ENCODE peak calls at places on chromosomes 12 and 14, in seven cellular contexts. L, Q, G, D, P, E and R are unnamed samples.

GRCh38 chr12:3304436-3305135 is 186.4 kb upstream of the PRMT8 start:
- DNase-seq in L (peak; percentile 96), Q (no peak), G (peak; percentile 23), D (peak; percentile 86), P (no peak), E (peak; percentile 62), R (no peak)

GRCh38 chr12:28367993-28368392 is 177.7 kb downstream of the CCDC91 start:
- DNase-seq in L (no peak), Q (no peak), G (no peak), D (no peak), P (no peak), E (no peak), R (no peak)

GRCh38 chr12:77231548-77231947 is 166.2 kb upstream of the E2F7 start:
- DNase-seq in L (peak; percentile 82), Q (peak; percentile 68), G (peak; percentile 62), D (peak; percentile 74), P (no peak), E (peak; percentile 96), R (peak; percentile 64)

GRCh38 chr14:72941286-72941985 is 15.2 kb downstream of the DCAF4 start:
- DNase-seq in L (no peak), Q (no peak), G (no peak), D (no peak), P (no peak), E (peak; percentile 56), R (no peak)

GRCh38 chr14:101187816-101188570 is 284.5 kb upstream of the RTL1 start:
- DNase-seq in L (no peak), Q (no peak), G (no peak), D (no peak), P (peak; percentile 25), E (no peak), R (no peak)

GRCh38 chr12:14283489-14284144 is 81.9 kb upstream of the ATF7IP start:
- DNase-seq in L (no peak), Q (no peak), G (no peak), D (no peak), P (peak; percentile 48), E (no peak), R (no peak)

GRCh38 chr12:50924131-50924438 is 28.3 kb upstream of the HIGD1C start:
- DNase-seq in L (no peak), Q (no peak), G (no peak), D (no peak), P (no peak), E (no peak), R (no peak)

GRCh38 chr12:126069549-126070165 is 1004.4 kb downstream of the AACS start:
- DNase-seq in L (peak; percentile 32), Q (no peak), G (peak; percentile 8), D (no peak), P (peak; percentile 82), E (peak; percentile 45), R (no peak)

GRCh38 chr12:109273354-109273753 is 35.7 kb downstream of the FOXN4 start:
- DNase-seq in L (no peak), Q (no peak), G (no peak), D (no peak), P (peak; percentile 46), E (no peak), R (no peak)

GRCh38 chr14:36807727-36808126 is 146.1 kb downstream of the PAX9 start:
- DNase-seq in L (no peak), Q (no peak), G (no peak), D (no peak), P (peak; percentile 43), E (no peak), R (no peak)

GRCh38 chr12:19140381-19141236 is 11.1 kb downstream of the PLEKHA5 start:
- DNase-seq in L (no peak), Q (no peak), G (no peak), D (no peak), P (no peak), E (peak; percentile 39), R (no peak)

GRCh38 chr14:105525861-105526780 is at the start of gene TMEM121:
- DNase-seq in L (peak; percentile 57), Q (no peak), G (no peak), D (peak; percentile 81), P (peak; percentile 32), E (no peak), R (no peak)

GRCh38 chr14:23102801-23103200 is 2.0 kb downstream of the CIROP start:
- DNase-seq in L (no peak), Q (no peak), G (no peak), D (no peak), P (no peak), E (no peak), R (no peak)

GRCh38 chr12:8052679-8053078 is 13.5 kb downstream of the C3AR1 start:
- DNase-seq in L (no peak), Q (peak; percentile 77), G (no peak), D (no peak), P (no peak), E (no peak), R (peak; percentile 85)

GRCh38 chr14:36271939-36272907 is 48.2 kb downstream of the MBIP start:
- DNase-seq in L (peak; percentile 33), Q (no peak), G (no peak), D (peak; percentile 37), P (no peak), E (peak; percentile 23), R (peak; percentile 50)

GRCh38 chr14:104820669-104821228 is 19.8 kb downstream of the ZBTB42 start:
- DNase-seq in L (peak; percentile 90), Q (no peak), G (no peak), D (peak; percentile 70), P (peak; percentile 87), E (peak; percentile 81), R (peak; percentile 81)

GRCh38 chr12:113837059-113837458 is 129.1 kb downstream of the RBM19 start:
- DNase-seq in L (peak; percentile 42), Q (no peak), G (peak; percentile 1), D (peak; percentile 48), P (no peak), E (peak; percentile 62), R (no peak)